ENCODE peak calls at places on chromosomes 13 and 19, in six cellular contexts. Q is heart right ventricle, R is brain microvascular endothelial cell, D is AG04449, O is GM23248, C is A549. E is an unnamed sample.
A peak's percentile ranks its signal among the peaks of the same experiment; 100 is the strongest.

GRCh38 chr19:18980432-18981020 is 39.5 kb upstream of the HOMER3 start:
- DNase-seq in D (no peak), O (no peak), Q (no peak), C (no peak), R (no peak), E (no peak)

GRCh38 chr19:32570081-32570785 is 10.8 kb upstream of the PDCD5 start:
- DNase-seq in C (peak; percentile 85), R (peak; percentile 61), Q (peak; percentile 34), O (peak; percentile 80), D (peak; percentile 5), E (no peak)

GRCh38 chr13:40579535-40579934 is 86.9 kb downstream of the FOXO1 start:
- DNase-seq in Q (no peak), R (no peak), C (no peak), D (no peak), O (no peak), E (no peak)

GRCh38 chr13:49046002-49046401 is 70.3 kb downstream of the FNDC3A start:
- DNase-seq in C (no peak), Q (no peak), O (peak; percentile 36), D (no peak), R (no peak), E (no peak)

GRCh38 chr13:70339738-70340137 is 231.5 kb upstream of the KLHL1 start:
- DNase-seq in R (peak; percentile 6), O (peak; percentile 1), Q (no peak), D (no peak), C (peak; percentile 32), E (no peak)

GRCh38 chr19:31543456-31543855 is 194.2 kb upstream of the TSHZ3 start:
- DNase-seq in C (no peak), O (no peak), Q (no peak), D (no peak), R (no peak), E (no peak)

GRCh38 chr19:45973564-45974338 is at the start of gene NOVA2:
- DNase-seq in C (peak; percentile 88), O (peak; percentile 62), Q (peak; percentile 84), D (no peak), R (peak; percentile 56), E (no peak)

GRCh38 chr19:17202249-17202648 is 12.9 kb upstream of the USE1 start:
- DNase-seq in Q (no peak), R (no peak), O (peak; percentile 69), D (no peak), C (peak; percentile 40), E (no peak)

GRCh38 chr19:2048104-2048958 is 2.7 kb downstream of the MKNK2 start:
- DNase-seq in O (no peak), D (no peak), Q (no peak), R (no peak), C (no peak), E (no peak)

GRCh38 chr19:2494447-2495129 is 18.7 kb downstream of the GADD45B start:
- DNase-seq in C (peak; percentile 62), D (no peak), Q (peak; percentile 86), R (peak; percentile 78), O (peak; percentile 97), E (no peak)

GRCh38 chr19:55253842-55254624 is 4.8 kb downstream of the PPP6R1 start:
- DNase-seq in C (no peak), O (no peak), R (no peak), Q (no peak), D (no peak), E (no peak)

GRCh38 chr19:39372941-39373340 is 18.0 kb downstream of the PAF1 start:
- DNase-seq in R (no peak), C (no peak), D (no peak), Q (no peak), O (peak; percentile 60), E (no peak)
- H3K4me3 ChIP-seq in R (no peak overlapping the region), C (no peak overlapping the region), D (peak overlapping the region; percentile 15), Q (no peak overlapping the region), O (no peak overlapping the region), E (no peak overlapping the region)

DNA sequence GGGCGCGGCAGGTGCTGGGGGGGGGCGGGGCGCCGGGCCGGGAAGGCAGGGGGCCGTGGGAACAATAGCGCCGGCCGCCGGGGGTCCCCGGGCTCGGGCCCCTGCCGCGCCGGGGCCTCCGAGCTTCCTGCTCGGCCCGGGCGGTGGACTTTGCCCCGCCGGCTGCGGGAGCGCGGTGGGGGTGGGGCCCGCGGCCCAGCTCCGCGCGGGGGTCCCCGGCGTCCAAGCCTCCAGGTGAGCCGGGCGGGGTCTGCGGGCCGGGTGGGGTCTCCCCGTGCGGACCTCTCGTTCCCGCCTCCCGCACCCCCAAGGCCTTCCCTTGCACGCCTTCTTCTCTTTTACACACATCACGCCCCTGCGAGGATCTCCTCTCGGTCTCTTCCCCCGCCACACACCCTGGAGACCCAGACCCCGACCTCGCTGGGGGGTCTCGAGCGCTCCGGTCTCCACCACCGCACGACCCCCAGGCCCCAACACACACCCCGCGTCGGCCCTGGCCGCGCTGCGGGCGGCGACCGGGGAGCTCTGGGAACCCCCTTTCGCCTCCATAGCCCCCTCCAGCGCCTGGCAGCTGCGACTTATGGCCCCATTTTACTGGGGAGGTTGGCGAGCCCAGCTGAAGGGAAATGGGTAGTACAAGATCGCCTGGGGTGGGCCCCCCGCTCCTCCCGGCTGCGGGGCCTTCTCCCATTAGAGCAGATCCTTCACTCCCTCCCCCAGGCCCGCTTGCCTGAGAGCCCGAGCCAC is 701 bp downstream of the CAMSAP3 start:
- DNase-seq in D (no peak), R (no peak), O (no peak), C (no peak), Q (no peak), E (no peak)
- H3K4me3 ChIP-seq in D (no peak overlapping the region), R (no peak overlapping the region), O (no peak overlapping the region), C (peak overlapping the region; percentile 85), Q (no peak overlapping the region), E (no peak overlapping the region)

DNA sequence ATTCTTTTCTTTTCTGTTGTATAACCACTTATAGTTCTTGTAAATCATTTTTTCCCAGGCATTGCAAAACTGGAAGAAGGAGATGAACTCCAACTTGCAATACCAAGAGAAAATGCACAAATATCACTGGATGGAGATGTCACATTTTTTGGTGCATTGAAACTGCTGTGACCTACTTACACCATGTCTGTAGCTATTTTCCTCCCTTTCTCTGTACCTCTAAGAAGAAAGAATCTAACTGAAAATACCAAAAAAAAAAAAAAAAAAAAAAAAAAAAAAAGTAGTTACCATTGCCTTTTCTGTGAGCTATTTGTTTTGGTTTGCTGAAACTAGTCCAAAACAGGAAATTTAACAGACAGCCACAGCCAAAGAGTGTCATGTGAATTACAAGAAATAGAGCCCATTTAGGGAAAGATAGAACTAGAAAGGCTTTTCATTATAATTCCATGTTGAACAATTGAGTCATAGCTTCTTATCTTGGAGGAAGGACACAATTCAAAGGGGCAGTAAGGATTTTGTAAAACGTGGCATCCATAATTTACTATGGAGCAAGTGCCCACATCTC is 37.3 kb downstream of the TNFSF13B start:
- DNase-seq in C (no peak), D (no peak), R (no peak), Q (no peak), O (no peak), E (no peak)
- H3K4me3 ChIP-seq in C (no peak overlapping the region), D (no peak overlapping the region), R (no peak overlapping the region), Q (no peak overlapping the region), O (no peak overlapping the region), E (no peak overlapping the region)

GRCh38 chr19:35546532-35546931 is 1.1 kb downstream of the TMEM147 start:
- DNase-seq in D (no peak), O (no peak), R (no peak), Q (no peak), C (no peak), E (no peak)
- H3K4me3 ChIP-seq in D (peak overlapping the region; percentile 89), O (peak overlapping the region; percentile 90), R (peak overlapping the region; percentile 93), Q (peak overlapping the region; percentile 87), C (peak overlapping the region; percentile 86), E (peak overlapping the region; percentile 93)

GRCh38 chr13:50670847-50671542 is 172.5 kb downstream of the DLEU7 start:
- DNase-seq in R (no peak), D (no peak), O (peak; percentile 10), C (no peak), Q (no peak), E (no peak)

GRCh38 chr13:50672025-50672424 is 171.5 kb downstream of the DLEU7 start:
- DNase-seq in D (no peak), Q (no peak), R (no peak), O (peak; percentile 30), C (no peak), E (no peak)

GRCh38 chr13:50670272-50670671 is 173.2 kb downstream of the DLEU7 start:
- DNase-seq in D (no peak), C (no peak), O (no peak), Q (no peak), R (no peak), E (no peak)

GRCh38 chr13:50668044-50668443 is 175.4 kb downstream of the DLEU7 start:
- DNase-seq in R (no peak), O (no peak), Q (no peak), D (no peak), C (no peak), E (no peak)

GRCh38 chr13:50668882-50669281 is 174.6 kb downstream of the DLEU7 start:
- DNase-seq in D (no peak), O (no peak), Q (no peak), C (no peak), R (no peak), E (no peak)
- H3K4me3 ChIP-seq in D (no peak overlapping the region), O (no peak overlapping the region), Q (no peak overlapping the region), C (no peak overlapping the region), R (no peak overlapping the region), E (no peak overlapping the region)

GRCh38 chr13:60013166-60013565 is 150.6 kb downstream of the DIAPH3 start:
- DNase-seq in D (no peak), Q (no peak), C (no peak), R (no peak), O (no peak), E (no peak)

GRCh38 chr13:60012503-60012902 is 151.2 kb downstream of the DIAPH3 start:
- DNase-seq in D (no peak), C (no peak), Q (no peak), O (no peak), R (no peak), E (no peak)

DNA sequence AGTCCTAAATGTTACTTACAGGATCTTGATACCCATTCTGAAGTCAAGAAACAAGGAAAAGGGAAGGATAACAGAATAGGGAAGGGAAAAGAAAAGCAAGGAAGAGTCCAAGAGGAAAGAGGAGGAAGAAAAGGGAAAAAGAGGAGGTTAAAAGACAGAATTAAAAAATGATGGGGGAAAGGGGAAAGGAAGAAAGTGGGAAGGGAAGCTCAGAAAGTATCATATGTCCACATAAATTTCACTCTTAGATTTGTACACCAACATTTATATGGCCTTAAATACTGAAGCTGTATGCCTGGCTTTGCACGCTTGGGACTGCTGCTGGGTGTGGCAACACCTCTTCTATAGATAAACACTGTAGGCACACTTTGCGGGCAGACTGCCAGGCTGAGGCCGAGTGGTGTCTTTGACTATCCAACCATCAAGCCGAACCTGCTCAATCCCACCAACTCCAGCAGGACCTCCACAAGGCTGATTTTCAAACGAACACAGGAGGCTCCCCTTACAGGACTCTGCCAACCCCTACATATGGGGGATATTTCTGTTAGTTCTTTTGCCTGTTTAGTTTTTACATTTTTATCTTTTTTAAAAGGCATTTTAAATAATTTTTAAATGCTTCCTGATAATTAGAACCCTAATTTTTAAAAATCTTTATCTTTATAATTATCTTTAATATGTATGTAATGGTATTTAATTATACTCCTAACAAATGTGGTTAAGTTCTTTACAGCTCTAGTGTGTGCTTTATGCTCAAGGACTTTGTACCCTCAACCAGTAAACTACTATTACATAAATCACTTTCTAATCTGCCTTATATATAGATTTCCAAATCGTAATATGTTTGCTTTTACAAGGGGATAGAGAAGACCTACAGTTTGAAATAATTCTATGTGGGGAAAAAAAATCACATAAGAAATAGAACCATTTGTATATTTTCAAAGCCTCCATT is 154.2 kb downstream of the DIAPH3 start:
- DNase-seq in Q (no peak), D (no peak), O (no peak), R (no peak), C (peak; percentile 9), E (no peak)
- H3K4me3 ChIP-seq in Q (no peak overlapping the region), D (no peak overlapping the region), O (no peak overlapping the region), R (no peak overlapping the region), C (no peak overlapping the region), E (no peak overlapping the region)

E was measured in BJ.